ENCODE peak calls at places on chromosomes 4 and X, in five cellular contexts. O is colonic mucosa, F is ovary, G is Peyer's patch, Q is BE2C. Z is an unnamed sample.

GRCh38 chr4:168409089-168409801 is 71.0 kb downstream of the DDX60L start:
- DNase-seq in O (no peak), F (no peak), G (no peak), Q (peak; percentile 44), Z (no peak)

GRCh38 chrX:152912121-152912520 is 14.3 kb downstream of the ZNF185 start:
- DNase-seq in O (no peak), F (no peak), G (no peak), Q (no peak), Z (no peak)

GRCh38 chrX:40152173-40152705 is 54.5 kb upstream of the BCOR start:
- DNase-seq in O (peak; percentile 54), F (no peak), G (peak; percentile 63), Q (peak; percentile 55), Z (peak; percentile 70)

GRCh38 chr4:69907151-69907550 is 23.7 kb upstream of the CSN1S1 start:
- DNase-seq in O (no peak), F (no peak), G (no peak), Q (no peak), Z (no peak)

GRCh38 chrX:85309717-85310116 is 65.9 kb downstream of the ZNF711 start:
- DNase-seq in O (no peak), F (no peak), G (no peak), Q (peak; percentile 4), Z (no peak)

GRCh38 chr4:106569151-106570029 is 200.8 kb upstream of the GIMD1 start:
- DNase-seq in O (no peak), F (no peak), G (no peak), Q (no peak), Z (no peak)

GRCh38 chr4:56424697-56425514 is 10.5 kb downstream of the PPAT start:
- DNase-seq in O (peak; percentile 44), F (no peak), G (peak; percentile 69), Q (peak; percentile 22), Z (no peak)

GRCh38 chr4:98744372-98745150 is 86.2 kb upstream of the TSPAN5 start:
- DNase-seq in O (peak; percentile 44), F (no peak), G (no peak), Q (no peak), Z (no peak)

GRCh38 chr4:11597506-11597905 is 168.8 kb upstream of the HS3ST1 start:
- DNase-seq in O (no peak), F (no peak), G (no peak), Q (no peak), Z (no peak)

DNA sequence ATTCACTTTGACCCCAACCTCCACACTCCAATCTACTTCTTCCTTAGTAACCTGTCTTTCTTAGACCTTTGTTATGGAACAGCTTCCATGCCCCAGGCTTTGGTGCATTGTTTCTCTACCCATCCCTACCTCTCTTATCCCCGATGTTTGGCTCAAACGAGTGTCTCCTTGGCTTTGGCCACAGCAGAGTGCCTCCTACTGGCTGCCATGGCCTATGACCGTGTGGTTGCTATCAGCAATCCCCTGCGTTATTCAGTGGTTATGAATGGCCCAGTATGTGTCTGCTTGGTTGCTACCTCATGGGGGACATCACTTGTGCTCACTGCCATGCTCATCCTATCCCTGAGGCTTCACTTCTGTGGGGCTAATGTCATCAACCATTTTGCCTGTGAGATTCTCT is 344 bp downstream of the OR13H1 start:
- DNase-seq in O (no peak), F (no peak), G (no peak), Q (no peak), Z (no peak)
- TF ChIP-seq CTCF in O (no peak), F (no peak), G (no peak), Q (no peak), Z (no peak)

DNA sequence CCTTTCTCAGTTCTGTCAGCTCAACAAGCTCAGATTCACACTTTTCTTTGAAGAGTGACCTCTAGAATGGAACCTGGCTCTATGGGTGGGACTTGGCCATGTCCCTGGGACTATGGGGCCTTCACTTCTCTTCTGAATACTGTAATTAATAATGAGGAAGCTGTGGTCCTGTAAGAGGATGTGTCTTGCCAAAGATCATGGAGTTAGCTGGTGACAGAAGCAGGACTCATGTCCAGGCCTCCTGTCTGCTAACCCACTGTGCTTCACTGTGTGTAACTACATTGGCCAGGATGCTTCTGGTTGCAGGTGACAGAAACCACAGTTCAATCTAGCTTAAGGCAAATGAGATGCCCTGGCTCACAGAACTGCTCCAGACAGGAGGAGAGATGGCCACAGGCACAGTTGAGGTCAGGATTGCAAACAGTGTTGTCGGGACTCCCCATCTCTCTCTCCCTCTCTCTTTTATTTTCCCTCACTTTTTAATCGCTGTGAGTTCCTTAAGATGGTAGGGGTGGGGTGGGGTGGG is 3.1 kb downstream of the MTMR1 start:
- DNase-seq in O (no peak), F (no peak), G (no peak), Q (no peak), Z (no peak)
- H3K4me3 ChIP-seq in O (no peak overlapping the region), F (no peak overlapping the region), G (no peak overlapping the region), Q (no peak overlapping the region), Z (no peak overlapping the region)

GRCh38 chrX:1451251-1451675 is 1.4 kb downstream of the ASMTL start:
- DNase-seq in O (no peak), F (no peak), G (peak; percentile 48), Q (no peak), Z (peak; percentile 67)

GRCh38 chrX:1453390-1453783 is 678 bp upstream of the ASMTL start:
- DNase-seq in O (no peak), F (no peak), G (no peak), Q (no peak), Z (peak; percentile 75)

GRCh38 chrX:1452497-1453389 is at the start of gene ASMTL:
- DNase-seq in O (peak; percentile 100), F (peak; percentile 100), G (peak; percentile 100), Q (peak; percentile 96), Z (peak; percentile 100)

GRCh38 chrX:1450381-1451161 is 2.1 kb downstream of the ASMTL start:
- DNase-seq in O (no peak), F (no peak), G (peak; percentile 42), Q (no peak), Z (no peak)

GRCh38 chrX:1451676-1452496 is 823 bp downstream of the ASMTL start:
- DNase-seq in O (peak; percentile 42), F (peak; percentile 38), G (peak; percentile 56), Q (no peak), Z (no peak)
- TF ChIP-seq CTCF in O (no peak), F (no peak), G (no peak), Q (no peak), Z (no peak)

DNA sequence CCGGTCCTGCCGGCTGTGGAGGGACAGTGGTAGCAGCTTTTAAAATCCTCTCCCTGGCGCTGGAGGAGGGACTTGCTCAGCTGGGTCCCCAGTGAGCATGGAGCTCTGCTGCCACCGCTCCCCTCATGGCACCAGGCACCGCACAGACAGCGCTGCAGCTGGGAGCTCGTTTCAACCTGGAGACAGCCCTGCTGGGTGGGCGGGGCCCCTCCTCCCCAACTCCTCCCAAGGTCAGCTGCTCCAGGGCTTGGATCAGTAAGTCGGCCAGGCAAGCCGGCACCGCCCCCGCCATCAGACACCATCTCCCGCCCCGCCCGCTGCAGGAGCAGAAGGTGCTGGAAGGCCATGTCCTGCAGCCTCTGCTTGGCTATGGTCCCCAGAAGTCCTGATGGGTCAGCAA is 16.4 kb downstream of the ZFYVE28 start:
- DNase-seq in O (peak; percentile 91), F (peak; percentile 70), G (peak; percentile 87), Q (peak; percentile 88), Z (no peak)
- H3K4me3 ChIP-seq in O (peak overlapping the region; percentile 17), F (peak overlapping the region; percentile 1), G (no peak overlapping the region), Q (peak overlapping the region; percentile 43), Z (peak overlapping the region; percentile 37)

GRCh38 chr4:151532001-151532708 is 123.2 kb downstream of the FHIP1A start:
- DNase-seq in O (no peak), F (no peak), G (no peak), Q (no peak), Z (no peak)

GRCh38 chr4:151530230-151530629 is 121.3 kb downstream of the FHIP1A start:
- DNase-seq in O (no peak), F (no peak), G (no peak), Q (no peak), Z (no peak)

GRCh38 chr4:151527699-151528098 is 118.7 kb downstream of the FHIP1A start:
- DNase-seq in O (no peak), F (no peak), G (no peak), Q (no peak), Z (no peak)

GRCh38 chr4:151529187-151529586 is 120.2 kb downstream of the FHIP1A start:
- DNase-seq in O (no peak), F (no peak), G (no peak), Q (no peak), Z (no peak)

GRCh38 chr4:151530783-151531182 is 121.8 kb downstream of the FHIP1A start:
- DNase-seq in O (no peak), F (no peak), G (no peak), Q (no peak), Z (no peak)
- TF ChIP-seq CTCF in O (no peak), F (no peak), G (no peak), Q (no peak), Z (no peak)

DNA sequence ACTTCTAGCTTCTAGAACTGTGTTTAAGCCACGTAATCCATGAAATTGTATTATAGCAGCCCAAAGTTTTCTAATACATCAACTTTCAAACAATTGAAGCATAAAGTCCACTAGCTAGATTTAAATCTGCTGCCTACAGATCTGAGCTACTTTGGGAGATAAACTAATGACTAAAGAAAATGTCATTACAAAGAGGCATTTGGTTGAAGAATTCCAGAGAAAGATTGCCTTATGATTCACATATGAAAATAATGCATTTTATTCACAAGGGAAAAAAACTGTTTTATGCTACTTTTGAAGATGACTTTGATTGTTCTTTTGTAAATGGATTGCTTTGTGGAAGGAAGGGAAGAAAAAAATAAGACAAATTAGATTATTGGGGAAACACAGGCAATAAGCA is 124.1 kb upstream of the SLIT2 start:
- DNase-seq in O (no peak), F (no peak), G (no peak), Q (no peak), Z (no peak)
- H3K4me3 ChIP-seq in O (no peak overlapping the region), F (no peak overlapping the region), G (no peak overlapping the region), Q (no peak overlapping the region), Z (no peak overlapping the region)